ENCODE peak calls at places on chromosomes 11 and 22, in nine cellular contexts. V, L, C, K, T, A, F, B and R are unnamed samples. For H3K4me1 and H3K27me3, the result is how much of the 10 kb centered on the place peaks cover.

GRCh38 chr11:66055021-66055420 is 2.9 kb downstream of the SF3B2 start:
- DNase-seq in V (no peak), L (no peak), C (no peak), K (no peak), T (no peak), A (no peak), F (no peak), B (no peak), R (no peak)

GRCh38 chr11:44945639-44946038 is 5.0 kb downstream of the TP53I11 start:
- DNase-seq in V (no peak), L (peak), C (no peak), K (no peak), T (peak), A (no peak), F (peak), B (no peak), R (no peak)

GRCh38 chr11:84430661-84431060 is 1144.5 kb upstream of the CCDC90B start:
- DNase-seq in V (no peak), L (peak), C (peak), K (no peak), T (no peak), A (no peak), F (no peak), B (no peak), R (no peak)

GRCh38 chr11:44290206-44290605 is 19.7 kb downstream of the ALX4 start:
- DNase-seq in V (no peak), L (no peak), C (no peak), K (no peak), T (no peak), A (no peak), F (peak), B (no peak), R (no peak)

GRCh38 chr11:34478845-34479663 is 34.5 kb downstream of the ELF5 start:
- DNase-seq in V (no peak), L (no peak), C (no peak), K (no peak), T (no peak), A (no peak), F (no peak), B (no peak), R (no peak)

GRCh38 chr11:64842366-64842759 is 2.1 kb downstream of the CDC42BPG start:
- DNase-seq in V (no peak), L (no peak), C (no peak), K (no peak), T (no peak), A (no peak), F (no peak), B (no peak), R (no peak)

GRCh38 chr11:128029219-128029722 is 558.1 kb downstream of the ETS1 start:
- DNase-seq in V (no peak), L (peak), C (no peak), K (no peak), T (no peak), A (no peak), F (no peak), B (no peak), R (no peak)

GRCh38 chr11:32566527-32566926 is 17.1 kb upstream of the EIF3M start:
- DNase-seq in V (no peak), L (no peak), C (no peak), K (no peak), T (no peak), A (no peak), F (no peak), B (no peak), R (no peak)

GRCh38 chr11:125347261-125347585 is 148.8 kb downstream of the FEZ1 start:
- DNase-seq in V (no peak), L (no peak), C (no peak), K (no peak), T (no peak), A (no peak), F (no peak), B (no peak), R (no peak)

GRCh38 chr11:83000381-83000780 is 71.3 kb downstream of the RAB30 start:
- DNase-seq in V (no peak), L (no peak), C (no peak), K (no peak), T (no peak), A (no peak), F (no peak), B (no peak), R (no peak)
- H3K4me1 ChIP-seq in V (under half), L (under half), C (under half), K (under half), T (under half), A (under half), F (under half), B (under half), R (under half)

GRCh38 chr11:109075976-109076375 is 346.0 kb upstream of the C11orf87 start:
- DNase-seq in V (no peak), L (no peak), C (no peak), K (no peak), T (no peak), A (no peak), F (peak), B (no peak), R (no peak)

GRCh38 chr11:109071712-109072524 is 350.1 kb upstream of the C11orf87 start:
- DNase-seq in V (peak), L (peak), C (no peak), K (peak), T (no peak), A (no peak), F (peak), B (peak), R (no peak)

GRCh38 chr11:109073032-109073822 is 348.8 kb upstream of the C11orf87 start:
- DNase-seq in V (no peak), L (no peak), C (no peak), K (no peak), T (no peak), A (no peak), F (no peak), B (no peak), R (no peak)

GRCh38 chr11:109076870-109077269 is 345.1 kb upstream of the C11orf87 start:
- DNase-seq in V (no peak), L (no peak), C (no peak), K (no peak), T (no peak), A (no peak), F (no peak), B (no peak), R (no peak)

DNA sequence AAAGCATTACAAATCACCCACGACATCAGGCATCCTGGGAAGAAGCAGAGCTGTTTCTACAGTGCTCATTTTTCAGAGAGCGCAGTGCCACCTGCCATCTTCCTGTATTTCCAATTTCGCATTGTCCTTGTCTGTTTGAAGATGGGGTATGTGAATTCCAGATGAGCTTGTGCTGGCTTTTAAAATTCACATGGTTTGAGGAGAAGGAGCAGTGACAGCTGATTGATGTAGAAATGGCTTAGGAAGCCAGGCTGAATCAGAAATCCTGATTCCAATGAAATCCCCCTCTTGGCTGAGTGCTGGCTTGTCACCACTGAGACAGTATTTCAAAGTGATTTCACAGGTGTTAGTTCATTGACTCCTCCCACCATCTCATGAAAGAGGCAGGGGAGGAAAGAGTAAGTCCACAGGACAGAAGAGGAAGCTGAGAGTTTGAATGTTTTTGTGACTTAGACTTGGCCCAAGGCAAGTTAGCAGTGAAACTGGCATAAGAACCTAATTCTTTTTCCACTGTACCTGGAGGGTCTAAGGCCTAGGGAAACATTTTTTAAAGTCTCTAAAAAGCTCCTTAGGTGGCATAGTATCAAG is 344.6 kb upstream of the C11orf87 start:
- DNase-seq in V (no peak), L (no peak), C (peak), K (no peak), T (no peak), A (no peak), F (no peak), B (no peak), R (no peak)
- TF ChIP-seq CTCF in V (no peak), L (no peak), C (no peak), K (no peak), T (no peak), A (no peak), F (no peak), B (no peak), R (no peak)

GRCh38 chr11:71357414-71357813 is 90.8 kb downstream of the DHCR7 start:
- DNase-seq in V (no peak), L (no peak), C (no peak), K (no peak), T (no peak), A (no peak), F (no peak), B (no peak), R (no peak)

GRCh38 chr11:71356280-71356876 is 91.8 kb downstream of the DHCR7 start:
- DNase-seq in V (no peak), L (no peak), C (no peak), K (no peak), T (no peak), A (no peak), F (no peak), B (no peak), R (no peak)

GRCh38 chr11:71358963-71359567 is 89.1 kb downstream of the DHCR7 start:
- DNase-seq in V (no peak), L (no peak), C (no peak), K (no peak), T (no peak), A (no peak), F (no peak), B (no peak), R (no peak)

GRCh38 chr11:71356904-71357303 is 91.3 kb downstream of the DHCR7 start:
- DNase-seq in V (no peak), L (no peak), C (no peak), K (no peak), T (no peak), A (no peak), F (no peak), B (no peak), R (no peak)

DNA sequence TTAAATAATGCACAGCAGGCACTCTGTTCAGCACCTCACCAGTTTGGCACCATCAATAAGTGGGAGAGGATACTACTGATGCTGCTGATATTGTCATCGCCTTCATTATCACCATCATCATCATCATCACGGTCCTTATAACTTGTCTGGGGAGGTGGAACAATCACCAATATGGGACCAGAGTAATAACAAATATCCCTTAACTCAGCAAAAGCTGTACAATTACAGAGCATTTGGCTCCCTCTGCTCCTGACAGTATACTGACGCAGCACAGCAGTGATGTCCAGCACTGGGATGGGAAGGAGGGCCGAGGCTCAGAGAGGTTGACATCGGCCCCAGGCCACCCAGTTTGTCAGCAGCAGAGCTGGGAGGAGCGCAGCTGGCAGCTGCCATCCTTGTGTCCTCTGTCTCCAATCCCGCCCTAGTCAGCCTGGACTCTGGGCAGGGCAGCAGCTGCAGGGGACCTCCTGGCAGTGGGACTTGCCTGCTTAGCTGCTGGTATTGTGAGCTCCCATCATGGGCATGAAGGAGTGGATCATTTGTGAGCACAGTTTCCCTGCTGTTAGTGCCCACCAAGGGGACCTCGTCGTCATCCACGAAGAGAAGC is 90.0 kb downstream of the DHCR7 start:
- DNase-seq in V (no peak), L (no peak), C (no peak), K (no peak), T (no peak), A (no peak), F (no peak), B (no peak), R (no peak)
- H3K27me3 ChIP-seq in V (under half), L (under half), C (under half), K (under half), T (under half), A (under half), F (under half), B (under half), R (under half)

DNA sequence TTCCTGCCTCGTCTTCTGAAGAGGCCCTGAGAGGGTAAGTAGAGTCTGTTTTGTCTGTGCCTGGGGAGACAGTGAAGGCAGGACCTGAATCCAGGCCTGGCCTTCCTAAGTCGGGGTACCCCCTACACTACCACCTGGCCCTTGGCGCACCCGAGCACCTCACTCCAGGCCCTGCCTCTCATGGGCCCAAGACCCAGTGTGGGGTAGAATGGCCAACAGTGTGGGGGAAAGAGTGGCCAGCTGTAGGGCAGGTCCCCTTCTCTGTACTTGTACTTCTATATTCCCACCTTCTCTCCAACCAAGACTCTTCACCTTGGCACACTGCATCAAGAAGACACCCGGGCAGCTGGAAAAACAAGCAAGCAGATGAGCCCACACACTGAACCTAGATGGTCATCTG is 22.4 kb upstream of the BID start:
- DNase-seq in V (no peak), L (no peak), C (no peak), K (no peak), T (no peak), A (no peak), F (no peak), B (no peak), R (no peak)
- H3K4me1 ChIP-seq in V (under half), L (under half), C (under half), K (under half), T (under half), A (under half), F (under half), B (under half), R (under half)

GRCh38 chr22:21867528-21868266 is at the start of gene MAPK1:
- DNase-seq in V (peak), L (peak), C (peak), K (peak), T (peak), A (peak), F (peak), B (peak), R (peak)
- TF ChIP-seq CTCF in V (peak), L (peak), C (peak), K (peak), T (peak), A (peak), F (no peak), B (peak), R (peak)